ENCODE peak calls at places on chromosomes 1 and 21, in four cellular contexts. M, N, B and L are unnamed samples. For H3K4me1, the result is how much of the 10 kb centered on the place peaks cover.

GRCh38 chr1:198638894-198639319 is at the start of gene PTPRC:
- DNase-seq in M (no peak), N (no peak), B (no peak), L (no peak)

GRCh38 chr1:63064135-63064534 is 258.2 kb upstream of the FOXD3 start:
- DNase-seq in M (no peak), N (no peak), B (no peak), L (no peak)

GRCh38 chr1:1358433-1359201 is at the start of gene MXRA8:
- DNase-seq in M (peak), N (peak), B (no peak), L (peak)

GRCh38 chr1:53603431-53603830 is 135.5 kb downstream of the GLIS1 start:
- DNase-seq in M (no peak), N (no peak), B (no peak), L (no peak)

GRCh38 chr1:163535807-163536206 is 214.1 kb downstream of the NUF2 start:
- DNase-seq in M (no peak), N (peak), B (peak), L (no peak)

GRCh38 chr1:19715334-19716203 is 50.9 kb downstream of the HTR6 start:
- DNase-seq in M (peak), N (peak), B (peak), L (peak)

GRCh38 chr1:41645062-41645461 is 160.6 kb upstream of the EDN2 start:
- DNase-seq in M (no peak), N (no peak), B (no peak), L (no peak)

GRCh38 chr21:33308586-33309490 is 15.9 kb upstream of the IFNAR1 start:
- DNase-seq in M (no peak), N (no peak), B (no peak), L (no peak)

GRCh38 chr1:207081106-207081505 is 7.6 kb upstream of the C4BPB start:
- DNase-seq in M (no peak), N (no peak), B (no peak), L (no peak)

GRCh38 chr1:83857108-83857507 is 141.8 kb downstream of the TTLL7 start:
- DNase-seq in M (no peak), N (peak), B (no peak), L (no peak)

GRCh38 chr1:236916131-236916800 is 88.0 kb downstream of the MT1HL1 start:
- DNase-seq in M (no peak), N (no peak), B (no peak), L (no peak)

GRCh38 chr1:17265950-17266349 is 17.1 kb downstream of the PADI3 start:
- DNase-seq in M (no peak), N (no peak), B (no peak), L (no peak)

GRCh38 chr1:7085521-7085920 is 300.3 kb downstream of the CAMTA1 start:
- DNase-seq in M (no peak), N (no peak), B (no peak), L (no peak)

GRCh38 chr1:234154320-234155251 is 218.7 kb upstream of the COA6 start:
- DNase-seq in M (peak), N (peak), B (peak), L (no peak)

GRCh38 chr1:77273891-77274290 is 7.9 kb upstream of the AK5 start:
- DNase-seq in M (no peak), N (peak), B (no peak), L (no peak)

GRCh38 chr1:80436851-80437250 is 1363.9 kb upstream of the ADGRL2 start:
- DNase-seq in M (no peak), N (no peak), B (no peak), L (no peak)

GRCh38 chr1:206048582-206048981 is 4.4 kb upstream of the RHEX start:
- DNase-seq in M (no peak), N (no peak), B (no peak), L (no peak)

GRCh38 chr21:35349378-35350080 is 300.4 kb upstream of the RUNX1 start:
- DNase-seq in M (no peak), N (peak), B (no peak), L (no peak)

GRCh38 chr1:230276401-230276800 is 149.7 kb downstream of the PGBD5 start:
- DNase-seq in M (peak), N (no peak), B (no peak), L (no peak)

GRCh38 chr1:230278871-230279582 is 147.1 kb downstream of the PGBD5 start:
- DNase-seq in M (no peak), N (no peak), B (no peak), L (no peak)

GRCh38 chr1:230280054-230280795 is 145.9 kb downstream of the PGBD5 start:
- DNase-seq in M (no peak), N (no peak), B (no peak), L (no peak)

GRCh38 chr1:230279583-230279945 is 146.6 kb downstream of the PGBD5 start:
- DNase-seq in M (no peak), N (no peak), B (no peak), L (no peak)

GRCh38 chr1:230277201-230277771 is 148.8 kb downstream of the PGBD5 start:
- DNase-seq in M (peak), N (no peak), B (peak), L (no peak)
- H3K4me3 ChIP-seq in M (no peak), N (no peak), B (no peak), L (no peak)

DNA sequence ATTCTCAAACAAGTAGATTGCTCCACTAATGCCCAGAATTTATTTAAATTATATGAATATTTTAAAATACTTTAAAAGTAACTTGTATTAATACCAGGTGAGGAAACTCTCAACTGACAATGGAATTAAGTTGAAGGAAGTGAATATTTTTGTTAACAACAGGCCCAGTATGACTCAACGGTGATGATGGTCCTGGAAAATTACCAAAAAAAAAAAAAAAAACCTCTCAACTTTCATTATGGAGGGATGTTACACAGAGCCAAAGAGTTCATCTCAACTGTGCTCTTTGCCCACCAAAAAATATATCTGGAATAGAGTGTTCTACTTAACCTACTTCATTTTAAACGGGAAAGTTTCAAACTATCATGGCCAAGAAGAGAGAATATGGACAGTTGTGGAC is 28.3 kb downstream of the CFH start:
- DNase-seq in M (no peak), N (peak), B (no peak), L (peak)
- H3K4me1 ChIP-seq in M (under half), N (under half), B (under half), L (under half)

GRCh38 chr1:226728448-226728847 is 10.6 kb downstream of the ITPKB start:
- DNase-seq in M (no peak), N (no peak), B (no peak), L (no peak)

GRCh38 chr1:226731257-226731893 is 7.7 kb downstream of the ITPKB start:
- DNase-seq in M (no peak), N (no peak), B (no peak), L (no peak)

GRCh38 chr1:226730064-226730463 is 9.0 kb downstream of the ITPKB start:
- DNase-seq in M (no peak), N (no peak), B (no peak), L (no peak)

GRCh38 chr1:226732856-226733291 is 6.2 kb downstream of the ITPKB start:
- DNase-seq in M (no peak), N (no peak), B (no peak), L (no peak)

DNA sequence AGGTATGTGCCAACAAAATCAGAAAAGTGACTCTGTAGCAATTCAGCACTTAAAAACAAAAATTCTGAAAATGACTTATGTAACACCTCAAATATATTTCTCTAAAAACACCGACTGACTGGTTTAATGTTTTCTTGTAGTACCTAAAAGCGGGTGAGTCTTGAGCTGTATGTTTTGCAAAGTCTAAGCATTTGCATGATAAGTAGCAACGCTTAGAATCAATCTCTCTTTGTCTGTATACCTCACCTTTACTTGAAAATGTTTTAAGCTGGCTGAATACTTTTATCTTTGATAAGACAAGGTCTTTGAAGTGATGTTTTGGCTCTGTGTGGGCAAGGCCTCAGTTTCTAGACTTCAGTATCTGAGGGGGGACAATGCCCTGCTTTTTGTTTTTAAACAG is 8.3 kb downstream of the ITPKB start:
- DNase-seq in M (no peak), N (no peak), B (no peak), L (no peak)
- H3K4me3 ChIP-seq in M (no peak), N (no peak), B (no peak), L (no peak)

GRCh38 chr1:48679107-48679506 is 97.6 kb downstream of the BEND5 start:
- DNase-seq in M (no peak), N (no peak), B (no peak), L (no peak)
- H3K4me1 ChIP-seq in M (under half), N (under half), B (under half), L (under half)

DNA sequence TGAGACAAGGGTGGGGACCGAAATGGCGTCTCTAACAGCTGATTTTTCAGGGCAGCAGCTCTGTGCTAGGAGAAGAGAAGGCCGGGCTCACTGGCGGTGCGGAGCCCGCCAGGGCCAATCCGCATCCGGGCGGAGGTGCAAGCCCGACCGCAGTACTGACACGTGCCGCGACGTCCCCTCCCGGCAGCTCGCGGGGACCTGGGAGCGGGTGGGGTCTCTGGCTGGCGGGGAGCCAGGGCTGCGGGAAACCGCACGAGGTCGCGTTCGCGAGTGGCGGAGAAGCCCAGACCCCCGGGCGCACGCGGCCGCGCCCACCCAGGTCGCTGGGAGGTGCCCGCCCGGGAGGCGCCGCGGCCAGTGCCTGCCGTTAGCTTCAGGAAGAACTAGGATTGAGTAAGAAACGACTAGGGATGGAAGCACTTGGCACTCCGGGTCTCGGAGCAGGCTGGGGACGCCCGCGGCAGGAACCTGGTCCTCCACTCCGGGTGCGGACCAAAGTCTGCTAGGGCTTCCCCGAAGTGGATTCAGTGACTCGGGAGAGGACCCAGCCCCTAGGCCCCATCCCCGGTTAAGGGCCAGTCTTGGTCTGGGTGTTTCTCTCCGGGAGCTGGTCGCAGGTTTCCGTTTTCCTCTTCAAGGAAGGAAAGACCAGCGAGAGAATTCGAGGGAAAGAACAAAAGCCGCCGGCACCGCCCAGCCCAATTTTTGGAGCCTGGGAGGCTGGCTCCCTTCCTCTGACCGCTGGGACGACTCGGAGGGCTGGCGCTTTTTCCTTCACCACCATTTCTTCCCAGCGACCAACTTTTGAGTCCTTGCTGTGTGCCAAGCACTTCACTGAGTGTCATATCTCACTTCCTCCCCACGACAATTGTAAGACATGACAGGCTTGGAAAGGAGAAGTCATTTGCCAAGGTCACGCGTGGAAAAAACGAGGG is 16.7 kb upstream of the STMN1 start:
- DNase-seq in M (peak), N (peak), B (peak), L (peak)
- H3K4me3 ChIP-seq in M (no peak), N (peak), B (peak), L (peak)

GRCh38 chr1:64966158-64966963 is at the start of gene JAK1:
- DNase-seq in M (peak), N (peak), B (peak), L (peak)
- H3K4me1 ChIP-seq in M (under half), N (under half), B (under half), L (under half)

DNA sequence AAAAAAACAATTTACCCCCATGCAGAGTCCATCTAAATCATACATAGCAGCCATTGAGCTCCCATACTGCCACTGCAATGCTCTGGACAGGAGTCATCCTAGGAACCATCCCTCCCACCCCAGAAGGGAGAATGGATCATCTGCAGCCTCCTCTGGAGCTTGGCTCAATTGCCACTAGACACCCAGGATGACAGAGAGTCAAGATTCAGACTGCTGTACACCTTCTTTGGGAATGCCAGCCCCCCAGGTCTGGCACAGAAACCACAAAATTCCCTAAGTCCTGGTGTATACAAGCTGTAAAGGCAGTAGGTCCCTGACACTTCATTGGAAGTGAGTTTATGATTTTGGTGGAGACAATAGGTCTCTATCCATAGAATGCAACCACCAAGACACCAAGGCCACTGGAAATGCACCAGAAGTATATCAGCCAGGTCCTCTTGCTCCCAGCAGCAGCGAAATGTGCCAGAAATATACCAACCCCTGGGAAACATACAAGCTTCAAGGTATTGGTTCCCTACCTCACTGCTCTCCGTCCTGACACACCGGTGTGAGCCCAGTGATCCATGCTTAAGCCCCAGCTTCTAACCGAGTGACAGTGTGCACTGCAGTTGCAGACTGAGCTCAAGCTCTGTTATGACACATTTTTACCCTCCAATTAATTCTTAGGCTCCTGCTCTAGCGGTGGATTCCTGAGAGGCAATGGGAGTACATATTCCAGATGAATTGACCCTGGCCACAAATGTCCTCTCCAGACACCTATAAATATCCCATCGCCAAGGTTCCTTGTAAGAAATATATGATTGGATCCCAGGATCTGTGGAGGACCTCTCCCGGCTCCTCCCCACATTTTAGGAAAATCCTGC is 4.4 kb downstream of the TAL1 start:
- DNase-seq in M (no peak), N (no peak), B (no peak), L (no peak)
- H3K4me3 ChIP-seq in M (no peak), N (no peak), B (no peak), L (no peak)

GRCh38 chr1:37994886-37995566 is 5.2 kb upstream of the SF3A3 start:
- DNase-seq in M (no peak), N (no peak), B (no peak), L (no peak)

GRCh38 chr1:37998913-37999433 is 6.3 kb downstream of the FHL3 start:
- DNase-seq in M (no peak), N (no peak), B (no peak), L (no peak)

GRCh38 chr1:37998089-37998808 is 7.1 kb downstream of the FHL3 start:
- DNase-seq in M (no peak), N (no peak), B (no peak), L (no peak)

GRCh38 chr1:37997256-37998088 is 7.7 kb upstream of the SF3A3 start:
- DNase-seq in M (no peak), N (no peak), B (no peak), L (no peak)

GRCh38 chr1:37995773-37996379 is 6.1 kb upstream of the SF3A3 start:
- DNase-seq in M (peak), N (peak), B (no peak), L (peak)
- H3K4me1 ChIP-seq in M (under half), N (under half), B (under half), L (half or more)

DNA sequence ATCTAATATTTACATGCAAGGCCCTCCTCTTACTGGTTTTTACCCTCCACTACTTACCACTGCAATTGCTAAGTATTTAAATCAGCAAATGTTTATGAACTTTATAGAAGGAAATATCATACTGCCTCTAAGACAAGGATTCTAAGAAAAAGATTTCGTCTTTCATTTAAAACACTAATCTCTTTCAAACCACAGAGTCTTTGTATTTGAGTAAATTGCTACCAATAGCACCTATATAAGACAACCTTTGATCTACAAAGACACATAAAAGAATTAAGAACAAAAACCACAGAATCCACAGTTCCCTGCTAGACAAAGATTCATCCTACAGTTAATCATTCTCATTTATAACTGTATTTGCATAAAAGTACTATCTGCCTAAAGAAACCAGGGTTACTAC is 37.6 kb downstream of the RNF115 start:
- DNase-seq in M (no peak), N (no peak), B (no peak), L (no peak)
- H3K4me3 ChIP-seq in M (no peak), N (no peak), B (no peak), L (no peak)